ENCODE peak calls at places on chromosome 15, in five cellular contexts. One of them, this sample, is unnamed.

GRCh38 chr15:33587773-33588172 is 277.0 kb downstream of the RYR3 start:
- DNase-seq in K562: no peak
- DNase-seq in GM12878: no peak
- DNase-seq in GM12892: no peak
- DNase-seq in H1: no peak
- DNase-seq in this sample: no peak

GRCh38 chr15:26889298-26889898 is 22.5 kb downstream of the GABRA5 start:
- DNase-seq in K562: peak
- DNase-seq in GM12878: peak
- DNase-seq in GM12892: no peak
- DNase-seq in H1: peak
- DNase-seq in this sample: no peak

GRCh38 chr15:84599906-84600305 is 903 bp upstream of the ZSCAN2 start:
- DNase-seq in H1: no peak
- DNase-seq in GM12878: no peak
- DNase-seq in GM12892: no peak
- DNase-seq in K562: no peak
- DNase-seq in this sample: no peak

GRCh38 chr15:78620021-78620838 is 566 bp downstream of the CHRNA3 start:
- DNase-seq in K562: no peak
- DNase-seq in GM12878: no peak
- DNase-seq in GM12892: no peak
- DNase-seq in H1: peak
- DNase-seq in this sample: no peak

GRCh38 chr15:70792171-70792573 is 28.8 kb upstream of the UACA start:
- DNase-seq in H1: no peak
- DNase-seq in GM12892: no peak
- DNase-seq in K562: no peak
- DNase-seq in GM12878: no peak
- DNase-seq in this sample: no peak

GRCh38 chr15:74320358-74321247 is 46.8 kb downstream of the CYP11A1 start:
- DNase-seq in K562: peak
- DNase-seq in H1: peak
- DNase-seq in GM12892: peak
- DNase-seq in GM12878: no peak
- DNase-seq in this sample: no peak

GRCh38 chr15:61049934-61050333 is 179.2 kb downstream of the RORA start:
- DNase-seq in K562: no peak
- DNase-seq in GM12878: peak
- DNase-seq in GM12892: no peak
- DNase-seq in H1: no peak
- DNase-seq in this sample: no peak

GRCh38 chr15:42544858-42545629 is 3.5 kb downstream of the LRRC57 start:
- DNase-seq in GM12878: no peak
- DNase-seq in GM12892: no peak
- DNase-seq in K562: no peak
- DNase-seq in H1: no peak
- DNase-seq in this sample: no peak

GRCh38 chr15:70517194-70517590 is 246.2 kb downstream of the UACA start:
- DNase-seq in H1: no peak
- DNase-seq in GM12892: no peak
- DNase-seq in K562: no peak
- DNase-seq in GM12878: no peak
- DNase-seq in this sample: no peak

GRCh38 chr15:41948499-41948898 is 23.9 kb downstream of the EHD4 start:
- DNase-seq in GM12878: no peak
- DNase-seq in GM12892: no peak
- DNase-seq in H1: no peak
- DNase-seq in K562: no peak
- DNase-seq in this sample: no peak

GRCh38 chr15:94877833-94878232 is 646.5 kb downstream of the MCTP2 start:
- DNase-seq in K562: no peak
- DNase-seq in GM12892: no peak
- DNase-seq in GM12878: no peak
- DNase-seq in H1: no peak
- DNase-seq in this sample: no peak

GRCh38 chr15:35871812-35872211 is 325.8 kb upstream of the DPH6 start:
- DNase-seq in K562: no peak
- DNase-seq in GM12878: no peak
- DNase-seq in GM12892: no peak
- DNase-seq in H1: no peak
- DNase-seq in this sample: no peak

GRCh38 chr15:75234191-75234810 is 23.8 kb upstream of the GOLGA6C start:
- DNase-seq in K562: no peak
- DNase-seq in H1: no peak
- DNase-seq in GM12878: no peak
- DNase-seq in GM12892: no peak
- DNase-seq in this sample: peak

GRCh38 chr15:88454867-88455810 is 12.0 kb downstream of the MRPL46 start:
- DNase-seq in GM12892: no peak
- DNase-seq in H1: peak
- DNase-seq in GM12878: no peak
- DNase-seq in K562: peak
- DNase-seq in this sample: no peak
- TF ChIP-seq POLR2AphosphoS5 in GM12892: no peak
- TF ChIP-seq POLR2AphosphoS5 in H1: no peak
- TF ChIP-seq POLR2AphosphoS5 in GM12878: no peak
- TF ChIP-seq POLR2AphosphoS5 in K562: no peak
- TF ChIP-seq POLR2AphosphoS5 in this sample: no peak

GRCh38 chr15:80749589-80749988 is 29.6 kb upstream of the CEMIP start:
- DNase-seq in H1: no peak
- DNase-seq in GM12878: no peak
- DNase-seq in K562: no peak
- DNase-seq in GM12892: no peak
- DNase-seq in this sample: no peak
- TF ChIP-seq TAF1 in H1: no peak
- TF ChIP-seq TAF1 in GM12878: no peak
- TF ChIP-seq TAF1 in K562: no peak
- TF ChIP-seq TAF1 in GM12892: no peak
- TF ChIP-seq TAF1 in this sample: no peak

GRCh38 chr15:62770752-62771151 is 271.8 kb upstream of the TPM1 start:
- DNase-seq in H1: no peak
- DNase-seq in K562: no peak
- DNase-seq in GM12878: no peak
- DNase-seq in GM12892: no peak
- DNase-seq in this sample: no peak

GRCh38 chr15:62770111-62770660 is 272.4 kb upstream of the TPM1 start:
- DNase-seq in H1: no peak
- DNase-seq in GM12878: no peak
- DNase-seq in GM12892: no peak
- DNase-seq in K562: no peak
- DNase-seq in this sample: no peak

GRCh38 chr15:62766599-62766998 is 275.9 kb upstream of the TPM1 start:
- DNase-seq in K562: no peak
- DNase-seq in H1: no peak
- DNase-seq in GM12892: no peak
- DNase-seq in GM12878: no peak
- DNase-seq in this sample: no peak

GRCh38 chr15:62771234-62771633 is 271.3 kb upstream of the TPM1 start:
- DNase-seq in H1: no peak
- DNase-seq in GM12892: no peak
- DNase-seq in K562: no peak
- DNase-seq in GM12878: no peak
- DNase-seq in this sample: no peak

DNA sequence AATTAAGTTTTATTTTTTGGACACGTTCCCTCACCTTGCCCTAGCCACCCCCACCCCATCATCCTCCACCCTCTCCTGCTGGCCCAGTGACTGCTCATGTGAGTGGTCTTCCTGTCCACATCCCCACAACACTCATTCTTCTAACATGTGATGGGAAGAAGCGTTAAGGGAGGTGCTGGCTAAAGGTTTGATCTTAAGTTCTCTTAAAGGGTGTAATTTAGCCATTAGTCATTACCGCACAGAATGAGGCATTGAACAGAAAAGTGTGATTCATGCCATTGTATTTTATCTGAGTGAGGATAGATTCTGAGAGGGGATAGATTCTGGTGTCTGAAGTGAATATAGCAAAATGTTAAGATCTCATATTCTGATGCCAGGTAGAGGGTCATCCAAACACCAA is 272.9 kb upstream of the TPM1 start:
- DNase-seq in H1: no peak
- DNase-seq in GM12892: no peak
- DNase-seq in K562: no peak
- DNase-seq in GM12878: no peak
- DNase-seq in this sample: no peak
- TF ChIP-seq POLR2AphosphoS5 in H1: no peak
- TF ChIP-seq POLR2AphosphoS5 in GM12892: no peak
- TF ChIP-seq POLR2AphosphoS5 in K562: no peak
- TF ChIP-seq POLR2AphosphoS5 in GM12878: no peak
- TF ChIP-seq POLR2AphosphoS5 in this sample: no peak

GRCh38 chr15:91981802-91982201 is 128.3 kb downstream of the SLCO3A1 start:
- DNase-seq in H1: no peak
- DNase-seq in K562: no peak
- DNase-seq in GM12892: no peak
- DNase-seq in GM12878: no peak
- DNase-seq in this sample: no peak
- TF ChIP-seq TAF1 in H1: no peak
- TF ChIP-seq TAF1 in K562: no peak
- TF ChIP-seq TAF1 in GM12892: no peak
- TF ChIP-seq TAF1 in GM12878: no peak
- TF ChIP-seq TAF1 in this sample: no peak

DNA sequence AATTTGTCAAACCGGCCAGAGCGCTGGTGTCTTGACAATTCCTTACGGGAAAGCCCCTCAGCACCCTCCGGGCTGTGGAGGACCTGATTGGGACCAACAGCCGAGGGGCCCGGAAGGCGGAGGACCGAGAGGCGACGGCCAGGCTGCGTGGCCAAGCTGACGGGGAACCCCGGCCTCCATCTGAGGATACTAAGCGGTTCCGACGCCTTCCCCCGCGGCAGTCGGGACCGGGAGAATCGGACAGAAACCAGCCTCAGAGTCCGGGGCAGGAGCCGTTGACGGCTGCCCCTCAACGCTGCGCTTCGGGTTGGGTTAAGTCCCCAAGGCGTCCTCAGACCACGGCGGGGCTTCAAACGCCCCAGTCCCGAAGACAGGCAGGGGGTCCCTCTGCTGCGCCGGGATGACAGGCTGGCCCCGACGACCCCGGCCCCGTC is 483 bp downstream of the ALDH1A2 start:
- DNase-seq in GM12892: no peak
- DNase-seq in K562: peak
- DNase-seq in H1: peak
- DNase-seq in GM12878: no peak
- DNase-seq in this sample: no peak
- TF ChIP-seq POLR2AphosphoS5 in GM12892: no peak
- TF ChIP-seq POLR2AphosphoS5 in K562: no peak
- TF ChIP-seq POLR2AphosphoS5 in H1: no peak
- TF ChIP-seq POLR2AphosphoS5 in GM12878: no peak
- TF ChIP-seq POLR2AphosphoS5 in this sample: no peak

GRCh38 chr15:63305276-63305675 is 27.9 kb downstream of the APH1B start:
- DNase-seq in H1: no peak
- DNase-seq in GM12878: no peak
- DNase-seq in GM12892: no peak
- DNase-seq in K562: no peak
- DNase-seq in this sample: no peak
- TF ChIP-seq TAF1 in H1: no peak
- TF ChIP-seq TAF1 in GM12878: no peak
- TF ChIP-seq TAF1 in GM12892: no peak
- TF ChIP-seq TAF1 in K562: no peak
- TF ChIP-seq TAF1 in this sample: no peak

GRCh38 chr15:90212221-90213079 is 11.3 kb downstream of the SEMA4B start:
- DNase-seq in GM12878: no peak
- DNase-seq in GM12892: no peak
- DNase-seq in H1: no peak
- DNase-seq in K562: no peak
- DNase-seq in this sample: no peak

GRCh38 chr15:90214553-90215205 is 13.5 kb downstream of the SEMA4B start:
- DNase-seq in GM12892: no peak
- DNase-seq in K562: no peak
- DNase-seq in GM12878: no peak
- DNase-seq in H1: no peak
- DNase-seq in this sample: no peak

GRCh38 chr15:90213818-90214204 is 12.7 kb downstream of the SEMA4B start:
- DNase-seq in K562: no peak
- DNase-seq in GM12878: no peak
- DNase-seq in GM12892: no peak
- DNase-seq in H1: no peak
- DNase-seq in this sample: no peak

GRCh38 chr15:90211440-90212168 is 10.5 kb downstream of the SEMA4B start:
- DNase-seq in GM12892: no peak
- DNase-seq in K562: peak
- DNase-seq in H1: peak
- DNase-seq in GM12878: no peak
- DNase-seq in this sample: no peak

DNA sequence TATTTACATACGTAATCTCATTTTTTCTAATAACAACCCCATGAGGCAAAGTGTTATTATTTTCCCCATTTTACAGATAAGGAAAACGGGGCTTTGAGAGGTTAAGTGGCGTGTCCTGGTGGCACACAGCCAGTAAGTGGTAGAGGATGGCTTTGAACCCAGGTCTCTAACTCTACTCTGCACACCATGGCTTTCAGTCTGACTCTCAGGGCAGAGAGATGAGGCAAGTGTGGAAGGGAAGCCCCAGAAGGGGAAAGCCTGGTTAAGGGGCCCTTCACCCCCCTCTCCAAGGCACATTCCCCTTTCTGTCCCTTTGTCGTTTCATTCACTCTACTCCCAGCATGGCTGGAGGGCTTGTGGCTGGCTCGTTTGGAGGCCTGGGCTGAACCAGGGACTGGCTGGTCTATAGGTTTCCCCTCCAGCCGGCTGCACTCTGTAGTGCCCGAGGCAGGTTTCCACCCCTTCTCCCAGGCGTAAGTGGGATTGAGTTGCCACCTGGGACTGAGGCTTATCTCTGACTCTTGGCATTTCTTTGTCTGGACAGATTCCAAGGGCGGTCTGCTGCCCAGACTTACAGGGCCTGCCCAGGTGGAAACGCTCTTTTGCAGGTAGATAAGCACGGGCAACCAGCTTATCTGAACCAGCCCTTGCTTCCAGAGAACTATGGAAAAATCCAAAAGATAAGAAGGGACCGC is 12.1 kb downstream of the SEMA4B start:
- DNase-seq in GM12878: no peak
- DNase-seq in GM12892: no peak
- DNase-seq in K562: peak
- DNase-seq in H1: no peak
- DNase-seq in this sample: no peak
- TF ChIP-seq POLR2AphosphoS5 in GM12878: no peak
- TF ChIP-seq POLR2AphosphoS5 in GM12892: no peak
- TF ChIP-seq POLR2AphosphoS5 in K562: peak
- TF ChIP-seq POLR2AphosphoS5 in H1: no peak
- TF ChIP-seq POLR2AphosphoS5 in this sample: no peak

GRCh38 chr15:53359038-53359437 is 400.4 kb downstream of the WDR72 start:
- DNase-seq in K562: no peak
- DNase-seq in GM12878: no peak
- DNase-seq in GM12892: no peak
- DNase-seq in H1: no peak
- DNase-seq in this sample: no peak
- TF ChIP-seq TAF1 in K562: no peak
- TF ChIP-seq TAF1 in GM12878: no peak
- TF ChIP-seq TAF1 in GM12892: no peak
- TF ChIP-seq TAF1 in H1: no peak
- TF ChIP-seq TAF1 in this sample: no peak

This sample was measured in GM12891.